ENCODE peak calls at places on chromosomes 13 and 19, in nine cellular contexts. I, R, Z, J, V, E, W, N and A are unnamed samples.

GRCh38 chr13:83377486-83377885 is 504.8 kb downstream of the SLITRK1 start:
- DNase-seq in I (no peak), R (peak; percentile 32), Z (no peak), J (no peak), V (peak; percentile 72), E (no peak), W (no peak), N (no peak), A (no peak)

GRCh38 chr13:108755084-108755483 is 125.7 kb downstream of the MYO16 start:
- DNase-seq in I (no peak), R (no peak), Z (no peak), J (no peak), V (no peak), E (no peak), W (no peak), N (no peak), A (no peak)

GRCh38 chr13:42424182-42424581 is 149.8 kb upstream of the TNFSF11 start:
- DNase-seq in I (no peak), R (no peak), Z (no peak), J (no peak), V (no peak), E (no peak), W (no peak), N (no peak), A (no peak)

GRCh38 chr19:44875666-44876418 is 15.2 kb upstream of the TOMM40 start:
- DNase-seq in I (no peak), R (peak; percentile 67), Z (no peak), J (no peak), V (peak; percentile 21), E (no peak), W (no peak), N (no peak), A (no peak)

GRCh38 chr13:41458939-41459753 is 1.8 kb downstream of the RGCC start:
- DNase-seq in I (peak; percentile 84), R (peak; percentile 81), Z (peak; percentile 26), J (peak; percentile 37), V (peak; percentile 72), E (no peak), W (no peak), N (no peak), A (peak; percentile 81)

GRCh38 chr13:95607363-95607762 is 37.1 kb downstream of the DZIP1 start:
- DNase-seq in I (no peak), R (peak; percentile 87), Z (no peak), J (no peak), V (peak; percentile 64), E (no peak), W (no peak), N (no peak), A (no peak)

GRCh38 chr19:812049-812816 is 9.5 kb downstream of the PLPPR3 start:
- DNase-seq in I (no peak), R (no peak), Z (no peak), J (no peak), V (no peak), E (no peak), W (no peak), N (no peak), A (no peak)

GRCh38 chr13:104140557-104140956 is 1074.3 kb upstream of the SLC10A2 start:
- DNase-seq in I (no peak), R (peak; percentile 53), Z (no peak), J (no peak), V (no peak), E (no peak), W (no peak), N (no peak), A (no peak)

GRCh38 chr19:57559008-57559403 is 657 bp downstream of the ZNF550 start:
- DNase-seq in I (peak; percentile 14), R (peak; percentile 31), Z (peak; percentile 18), J (peak; percentile 21), V (no peak), E (no peak), W (no peak), N (no peak), A (peak; percentile 36)

GRCh38 chr13:39362652-39363390 is 240.2 kb downstream of the LHFPL6 start:
- DNase-seq in I (no peak), R (no peak), Z (no peak), J (no peak), V (peak; percentile 42), E (no peak), W (no peak), N (no peak), A (no peak)

GRCh38 chr13:91058066-91058465 is 289.4 kb upstream of the MIR17HG start:
- DNase-seq in I (no peak), R (peak; percentile 2), Z (no peak), J (peak; percentile 37), V (no peak), E (no peak), W (no peak), N (no peak), A (no peak)

GRCh38 chr19:295687-296370 is 4.6 kb upstream of the PLPP2 start:
- DNase-seq in I (no peak), R (no peak), Z (no peak), J (no peak), V (no peak), E (no peak), W (peak; percentile 66), N (peak; percentile 16), A (no peak)

GRCh38 chr13:20473139-20473538 is 52.5 kb downstream of the CRYL1 start:
- DNase-seq in I (no peak), R (peak; percentile 22), Z (no peak), J (no peak), V (peak; percentile 42), E (no peak), W (no peak), N (no peak), A (no peak)

GRCh38 chr19:14096272-14096992 is 5.9 kb upstream of the SAMD1 start:
- DNase-seq in I (no peak), R (no peak), Z (no peak), J (no peak), V (no peak), E (no peak), W (no peak), N (no peak), A (no peak)

GRCh38 chr19:13526552-13526951 is 20.3 kb upstream of the CACNA1A start:
- DNase-seq in I (peak; percentile 9), R (peak; percentile 19), Z (no peak), J (no peak), V (peak; percentile 18), E (no peak), W (no peak), N (no peak), A (peak; percentile 33)

GRCh38 chr19:35155441-35155840 is 906 bp downstream of the FXYD5 start:
- DNase-seq in I (peak; percentile 37), R (no peak), Z (no peak), J (no peak), V (no peak), E (no peak), W (no peak), N (no peak), A (peak; percentile 51)

GRCh38 chr13:106113796-106114195 is 421.7 kb downstream of the EFNB2 start:
- DNase-seq in I (no peak), R (peak; percentile 46), Z (no peak), J (no peak), V (peak; percentile 24), E (no peak), W (no peak), N (no peak), A (no peak)

GRCh38 chr19:5621945-5622464 is 571 bp downstream of the SAFB2 start:
- DNase-seq in I (peak; percentile 23), R (peak; percentile 7), Z (no peak), J (peak; percentile 38), V (no peak), E (no peak), W (peak; percentile 86), N (peak; percentile 62), A (peak; percentile 39)

GRCh38 chr19:27971071-27971470 is 1241.9 kb downstream of the UQCRFS1 start:
- DNase-seq in I (no peak), R (peak; percentile 7), Z (no peak), J (peak; percentile 34), V (no peak), E (no peak), W (no peak), N (no peak), A (no peak)

GRCh38 chr19:41023193-41023592 is 32.1 kb downstream of the CYP2B6 start:
- DNase-seq in I (no peak), R (no peak), Z (no peak), J (no peak), V (no peak), E (no peak), W (no peak), N (no peak), A (no peak)

GRCh38 chr13:64441740-64442139 is 2788.4 kb downstream of the PCDH9 start:
- DNase-seq in I (no peak), R (no peak), Z (no peak), J (no peak), V (no peak), E (no peak), W (no peak), N (no peak), A (no peak)

DNA sequence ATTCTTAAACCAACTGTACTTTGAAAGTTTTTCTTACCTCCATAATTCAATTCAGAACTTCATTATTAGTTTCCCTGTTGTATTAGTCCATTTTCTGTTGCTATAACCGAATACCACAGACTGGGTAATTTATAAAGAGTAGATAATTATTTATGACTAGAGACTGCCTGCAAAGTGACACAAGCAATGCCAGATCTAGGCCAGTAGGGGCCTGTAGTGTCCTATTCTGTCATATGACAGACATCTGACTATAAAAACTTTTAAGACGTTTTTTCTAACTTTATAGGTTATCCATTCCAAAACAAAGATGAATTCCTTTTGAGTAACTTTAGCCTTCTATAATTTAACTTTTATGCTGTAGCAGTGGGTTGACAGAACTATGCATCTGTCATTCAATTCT is 2783.8 kb downstream of the PCDH9 start:
- DNase-seq in I (no peak), R (peak; percentile 35), Z (no peak), J (peak; percentile 10), V (no peak), E (no peak), W (no peak), N (no peak), A (no peak)
- TF ChIP-seq CTCF in I (peak; percentile 50), R (peak; percentile 66), Z (no peak), J (peak; percentile 22), V (peak; percentile 14), E (no peak), W (no peak), N (no peak), A (no peak)

GRCh38 chr13:77565635-77566034 is 30.1 kb downstream of the SCEL start:
- DNase-seq in I (peak; percentile 39), R (peak; percentile 64), Z (no peak), J (peak; percentile 33), V (peak; percentile 9), E (no peak), W (no peak), N (no peak), A (no peak)
- TF ChIP-seq CTCF in I (peak; percentile 84), R (peak; percentile 39), Z (peak; percentile 49), J (peak; percentile 65), V (peak; percentile 36), E (no peak), W (no peak), N (peak; percentile 28), A (peak; percentile 64)

GRCh38 chr13:64158910-64159309 is 2743.3 kb upstream of the PCDH20 start:
- DNase-seq in I (no peak), R (peak; percentile 82), Z (no peak), J (no peak), V (peak; percentile 41), E (no peak), W (no peak), N (no peak), A (no peak)

GRCh38 chr13:64154514-64154913 is 2738.9 kb upstream of the PCDH20 start:
- DNase-seq in I (no peak), R (peak; percentile 51), Z (no peak), J (no peak), V (peak; percentile 40), E (no peak), W (no peak), N (no peak), A (no peak)
- TF ChIP-seq CTCF in I (no peak), R (peak; percentile 37), Z (no peak), J (peak; percentile 45), V (peak; percentile 51), E (no peak), W (no peak), N (no peak), A (no peak)

GRCh38 chr19:3153286-3154230 is 17.7 kb downstream of the GNA15 start:
- DNase-seq in I (no peak), R (no peak), Z (no peak), J (no peak), V (no peak), E (no peak), W (no peak), N (no peak), A (no peak)
- TF ChIP-seq CTCF in I (no peak), R (no peak), Z (no peak), J (no peak), V (no peak), E (no peak), W (no peak), N (no peak), A (no peak)